ENCODE peak calls at places on chromosomes 6 and 20, in ten cellular contexts. D is left lung, J is mammary epithelial cell, E is stomach, V is psoas muscle, C is H9, Y is tibial nerve, N is ascending aorta, Q is A673, F is heart right ventricle. S is an unnamed sample.

GRCh38 chr6:108557494-108558371 is 3.0 kb upstream of the FOXO3 start:
- DNase-seq in D (peak), J (peak), E (peak), V (peak), C (peak), Y (peak), N (peak), Q (peak), F (peak), S (peak)

GRCh38 chr6:166553563-166554271 is 32.8 kb downstream of the RAMACL start:
- DNase-seq in D (no peak), J (peak), E (no peak), V (peak), C (no peak), Y (peak), N (no peak), Q (no peak), F (peak), S (no peak)

GRCh38 chr20:51360451-51361230 is 181.9 kb downstream of the NFATC2 start:
- DNase-seq in D (no peak), J (peak), E (no peak), V (no peak), C (no peak), Y (no peak), N (peak), Q (no peak), F (no peak), S (no peak)

GRCh38 chr20:6142348-6142993 is 19.6 kb upstream of the FERMT1 start:
- DNase-seq in D (no peak), J (peak), E (peak), V (no peak), C (no peak), Y (peak), N (no peak), Q (peak), F (peak), S (peak)

GRCh38 chr6:52877786-52878185 is 31.7 kb downstream of the GSTA3 start:
- DNase-seq in D (no peak), J (no peak), E (no peak), V (no peak), C (no peak), Y (no peak), N (no peak), Q (no peak), F (no peak), S (no peak)

GRCh38 chr6:157760137-157760536 is 62.9 kb upstream of the SNX9 start:
- DNase-seq in D (no peak), J (no peak), E (no peak), V (no peak), C (no peak), Y (no peak), N (no peak), Q (no peak), F (no peak), S (no peak)

GRCh38 chr20:17859002-17859615 is 109.5 kb downstream of the SNX5 start:
- DNase-seq in D (no peak), J (no peak), E (peak), V (no peak), C (peak), Y (no peak), N (peak), Q (no peak), F (no peak), S (no peak)

GRCh38 chr6:57130784-57131183 is 40.8 kb downstream of the ZNF451 start:
- DNase-seq in D (no peak), J (no peak), E (no peak), V (no peak), C (no peak), Y (no peak), N (no peak), Q (no peak), F (no peak), S (no peak)

GRCh38 chr6:37369321-37370196 is 15.8 kb downstream of the RNF8 start:
- DNase-seq in D (no peak), J (no peak), E (no peak), V (no peak), C (no peak), Y (no peak), N (no peak), Q (no peak), F (no peak), S (no peak)

DNA sequence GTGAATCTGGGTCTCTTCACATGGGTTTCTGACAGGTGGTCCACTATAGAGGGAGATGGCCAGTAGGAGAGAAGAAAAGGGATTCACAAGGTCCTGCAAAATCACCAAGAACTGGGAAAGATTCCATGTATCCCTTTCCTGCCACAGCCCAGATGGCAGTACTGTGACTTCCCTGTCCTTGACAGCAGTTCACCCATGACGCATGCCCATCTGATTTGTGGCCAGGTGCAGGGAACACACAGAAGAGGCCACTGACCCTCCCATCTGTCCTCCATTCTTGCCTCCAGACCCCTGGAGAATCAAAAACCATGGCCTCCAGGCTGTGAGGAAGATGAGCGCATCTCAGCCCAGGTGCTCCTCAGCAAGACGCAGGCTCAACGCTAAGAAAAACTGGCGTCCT is 183.1 kb upstream of the RREB1 start:
- DNase-seq in D (no peak), J (no peak), E (no peak), V (peak), C (no peak), Y (no peak), N (no peak), Q (no peak), F (no peak), S (no peak)
- H3K27ac ChIP-seq in D (no peak), J (no peak), E (no peak), V (peak), C (no peak), Y (no peak), N (no peak), Q (no peak), F (no peak), S (no peak)

DNA sequence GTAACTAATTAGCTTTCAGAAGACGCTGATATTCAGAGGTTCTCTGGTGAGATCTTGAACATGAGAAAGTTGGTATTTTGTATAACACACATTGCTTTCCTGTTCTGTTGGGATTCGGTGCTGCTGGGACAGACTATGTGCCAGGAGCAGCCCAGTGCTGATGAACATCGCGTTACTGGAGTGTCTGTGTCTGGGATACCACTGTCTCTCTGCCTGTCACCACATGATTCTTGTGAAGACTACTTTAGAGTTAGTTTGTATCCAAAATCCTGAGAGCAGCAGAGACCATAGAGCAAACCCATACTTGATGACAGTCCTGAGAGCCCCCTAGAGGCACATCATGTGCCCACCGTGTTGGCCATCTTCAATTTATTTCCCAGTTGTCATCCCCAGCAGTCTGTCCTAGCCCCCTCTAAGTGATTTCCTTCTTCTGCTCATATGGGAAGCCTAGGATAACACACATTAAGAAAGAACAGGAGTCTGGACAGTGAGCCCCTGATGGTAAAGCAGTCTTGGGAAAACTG is 41.8 kb upstream of the TINAG start:
- DNase-seq in D (no peak), J (no peak), E (no peak), V (no peak), C (peak), Y (no peak), N (no peak), Q (peak), F (no peak), S (no peak)
- TF ChIP-seq CTCF in D (no peak), J (no peak), E (no peak), V (no peak), C (peak), Y (no peak), N (no peak), Q (peak), F (peak), S (no peak)

DNA sequence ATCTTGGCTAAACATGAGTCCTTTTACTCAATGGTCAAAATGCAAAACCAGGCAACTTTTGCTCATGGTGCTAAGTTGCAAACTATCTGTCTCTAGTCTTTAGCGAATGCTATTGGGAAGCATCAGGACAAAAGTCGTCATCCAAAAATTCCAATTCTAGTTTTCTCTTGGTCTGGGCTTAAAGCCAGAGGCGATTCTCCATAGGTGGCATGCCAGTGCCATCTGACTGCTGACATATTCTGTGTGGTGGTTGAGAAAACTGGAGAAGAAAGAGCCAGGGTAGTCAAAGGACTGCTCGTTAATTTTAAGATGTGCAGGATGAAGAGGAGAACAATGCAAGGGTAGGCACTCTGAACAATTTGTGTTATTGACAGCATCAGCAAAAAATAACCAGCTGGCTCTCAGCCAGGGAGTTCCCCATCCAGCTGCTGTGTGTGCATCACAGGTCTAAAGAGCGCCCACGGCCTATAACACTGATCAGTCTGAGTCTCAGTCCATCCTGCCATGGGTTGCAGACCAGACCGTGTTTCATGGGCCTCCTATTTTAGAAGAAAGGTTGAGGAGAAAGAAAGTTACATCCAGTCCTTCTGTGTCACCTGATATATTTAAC is 313.6 kb downstream of the ALDH8A1 start:
- DNase-seq in D (no peak), J (peak), E (no peak), V (no peak), C (no peak), Y (no peak), N (no peak), Q (peak), F (no peak), S (peak)
- H3K27ac ChIP-seq in D (no peak), J (no peak), E (no peak), V (no peak), C (no peak), Y (no peak), N (no peak), Q (no peak), F (no peak), S (no peak)

GRCh38 chr6:12766365-12766764 is 49.8 kb downstream of the PHACTR1 start:
- DNase-seq in D (no peak), J (no peak), E (no peak), V (no peak), C (no peak), Y (no peak), N (no peak), Q (no peak), F (no peak), S (no peak)

GRCh38 chr6:12769556-12770255 is 53.1 kb downstream of the PHACTR1 start:
- DNase-seq in D (no peak), J (no peak), E (no peak), V (no peak), C (no peak), Y (no peak), N (no peak), Q (no peak), F (no peak), S (no peak)

GRCh38 chr6:12761376-12762115 is 45.0 kb downstream of the PHACTR1 start:
- DNase-seq in D (no peak), J (no peak), E (no peak), V (no peak), C (no peak), Y (no peak), N (no peak), Q (peak), F (no peak), S (no peak)

DNA sequence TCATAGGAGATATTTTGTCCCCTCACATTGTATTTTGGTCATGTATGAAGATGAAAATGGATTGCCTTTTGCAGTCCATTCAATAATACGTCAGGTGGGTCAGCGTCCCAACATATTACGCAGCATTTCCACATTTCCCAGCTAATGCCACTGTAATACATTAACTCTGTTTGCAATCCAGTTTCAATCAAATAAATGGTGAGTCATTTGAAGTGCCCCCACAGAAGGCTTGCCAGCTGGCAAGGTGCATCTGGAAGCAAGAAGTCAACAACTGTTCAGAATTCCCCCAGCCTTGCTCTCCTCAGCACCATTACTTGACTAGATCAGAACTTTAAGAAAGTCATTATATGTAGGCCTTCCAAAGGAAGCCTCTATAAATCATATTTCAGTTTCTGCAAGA is 50.4 kb downstream of the PHACTR1 start:
- DNase-seq in D (no peak), J (no peak), E (no peak), V (no peak), C (no peak), Y (no peak), N (no peak), Q (no peak), F (no peak), S (no peak)
- TF ChIP-seq CTCF in D (no peak), J (no peak), E (no peak), V (no peak), C (no peak), Y (no peak), N (no peak), Q (no peak), F (no peak), S (no peak)

DNA sequence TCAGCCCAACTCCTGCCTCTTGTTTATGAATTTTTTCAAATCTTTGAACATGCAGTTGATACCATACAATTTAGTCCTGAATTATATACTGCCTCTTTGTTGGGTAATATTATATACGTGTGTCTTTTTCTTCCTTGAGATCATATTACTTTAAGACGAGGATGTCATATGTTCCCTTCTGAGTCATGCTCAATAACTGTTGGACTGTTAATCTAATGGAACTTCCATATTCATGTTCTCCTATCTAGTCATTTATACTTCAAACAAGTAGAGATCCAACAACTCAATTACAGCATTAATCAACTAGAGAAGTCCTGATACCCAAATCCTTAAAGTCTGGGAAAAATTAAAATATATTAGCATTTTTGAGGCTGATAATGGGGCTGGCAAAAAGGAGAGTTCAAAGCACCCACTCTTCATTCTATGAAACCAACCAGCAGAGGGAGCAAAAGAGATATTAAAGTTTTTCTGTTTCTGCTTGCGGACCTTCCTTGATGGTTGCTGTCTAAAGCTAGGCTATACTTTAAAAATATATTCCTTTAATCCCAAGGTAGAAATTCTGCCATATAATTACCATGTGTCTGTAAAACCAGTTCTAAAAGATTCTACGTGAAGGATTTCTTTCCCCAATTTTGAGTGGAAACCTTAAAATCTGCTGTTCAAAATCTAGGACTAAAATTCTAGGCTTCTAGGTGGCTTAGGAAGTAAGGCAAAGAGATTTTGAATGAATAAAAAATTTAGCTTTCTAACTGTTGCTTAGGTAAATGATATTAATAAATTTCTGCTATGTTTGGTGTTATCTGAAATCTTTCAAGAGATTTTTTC is 498.9 kb downstream of the BCKDHB start:
- DNase-seq in D (no peak), J (peak), E (no peak), V (no peak), C (no peak), Y (peak), N (no peak), Q (peak), F (peak), S (no peak)
- H3K27ac ChIP-seq in D (no peak), J (peak), E (no peak), V (no peak), C (no peak), Y (no peak), N (no peak), Q (no peak), F (no peak), S (no peak)

GRCh38 chr6:111101987-111102386 is 14.7 kb downstream of the SLC16A10 start:
- DNase-seq in D (no peak), J (no peak), E (no peak), V (no peak), C (no peak), Y (no peak), N (no peak), Q (no peak), F (no peak), S (no peak)

GRCh38 chr6:111107589-111107988 is 20.3 kb downstream of the SLC16A10 start:
- DNase-seq in D (no peak), J (no peak), E (no peak), V (no peak), C (no peak), Y (no peak), N (no peak), Q (no peak), F (no peak), S (no peak)

GRCh38 chr6:111105578-111105977 is 18.3 kb downstream of the SLC16A10 start:
- DNase-seq in D (peak), J (peak), E (peak), V (peak), C (no peak), Y (no peak), N (no peak), Q (no peak), F (peak), S (no peak)
- TF ChIP-seq CTCF in D (no peak), J (no peak), E (no peak), V (peak), C (peak), Y (no peak), N (no peak), Q (no peak), F (no peak), S (no peak)

GRCh38 chr6:4371207-4371921 is 236.0 kb upstream of the ECI2 start:
- DNase-seq in D (no peak), J (no peak), E (peak), V (peak), C (no peak), Y (no peak), N (no peak), Q (no peak), F (peak), S (no peak)
- H3K27ac ChIP-seq in D (no peak), J (no peak), E (no peak), V (peak), C (no peak), Y (no peak), N (no peak), Q (no peak), F (peak), S (no peak)

DNA sequence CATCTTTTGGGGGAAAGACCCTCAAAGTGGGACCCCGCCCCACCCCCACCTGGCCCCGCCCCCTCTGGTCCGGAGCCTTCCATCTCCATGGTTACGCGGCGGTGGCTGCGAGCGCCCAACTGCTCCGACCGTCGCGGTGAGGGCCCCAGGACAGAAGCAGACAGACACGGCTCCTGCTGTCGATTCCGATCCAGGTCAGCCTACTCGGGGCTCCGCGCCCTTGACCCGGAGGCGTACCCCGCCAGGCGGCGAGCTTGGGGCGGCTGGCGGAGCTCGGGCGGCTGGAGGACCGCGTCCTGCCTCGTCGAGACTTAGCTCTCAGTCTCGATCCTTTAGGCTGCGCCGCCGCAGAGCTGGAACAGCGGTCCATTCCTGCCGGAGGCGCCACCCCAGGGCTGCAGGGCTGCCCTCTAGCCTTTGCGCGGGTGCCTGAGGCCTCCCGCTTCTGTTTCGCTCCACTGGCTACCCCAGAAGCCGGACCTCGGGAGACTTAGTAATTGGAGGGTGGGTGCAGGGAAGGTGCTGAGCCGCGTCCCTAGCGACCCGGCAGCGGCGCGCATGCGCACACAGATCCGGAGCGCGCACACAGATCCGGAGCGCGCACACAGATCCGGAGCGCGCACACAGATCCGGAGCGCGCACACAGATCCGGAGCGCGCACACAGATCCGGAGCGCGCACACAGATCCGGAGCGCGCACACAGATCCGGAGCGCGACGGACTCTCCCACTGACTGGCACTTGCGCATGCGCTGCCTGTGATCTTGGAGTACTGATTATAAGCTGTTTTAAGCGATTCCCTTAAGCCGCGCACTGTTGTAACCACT is at the start of gene CFAP206:
- DNase-seq in D (peak), J (peak), E (peak), V (peak), C (peak), Y (peak), N (peak), Q (peak), F (peak), S (peak)
- TF ChIP-seq CTCF in D (no peak), J (peak), E (no peak), V (peak), C (peak), Y (no peak), N (no peak), Q (no peak), F (no peak), S (no peak)

DNA sequence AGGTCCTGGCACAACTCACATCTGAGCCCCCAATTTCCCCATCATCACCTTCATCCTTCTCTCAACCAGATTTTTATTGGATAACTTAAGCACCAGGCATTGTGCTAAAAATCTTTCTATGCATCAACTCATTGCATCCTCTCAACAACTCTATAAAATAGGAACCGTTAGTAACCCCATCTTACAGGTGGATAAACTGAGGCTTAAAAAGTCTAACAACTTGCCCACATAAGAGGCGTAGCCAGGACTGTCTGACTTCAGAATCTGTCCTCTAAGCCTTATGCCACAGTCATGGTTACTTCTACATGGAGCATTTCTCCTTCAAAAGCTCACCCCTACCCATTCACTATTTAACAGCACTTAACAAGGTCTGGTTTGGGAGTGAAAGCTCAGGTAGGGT is 51.1 kb downstream of the PPP1R16B start:
- DNase-seq in D (no peak), J (no peak), E (no peak), V (no peak), C (no peak), Y (no peak), N (no peak), Q (no peak), F (no peak), S (no peak)
- H3K27ac ChIP-seq in D (no peak), J (no peak), E (no peak), V (no peak), C (no peak), Y (no peak), N (no peak), Q (no peak), F (no peak), S (no peak)

S was measured in CD4-positive, alpha-beta T cell.